ENCODE peak calls at places on chromosomes 1 and 21, in ten cellular contexts. R, W, O, U, L, E, C, N, P and J are unnamed samples.

GRCh38 chr1:95278173-95278988 is 44.4 kb downstream of the RWDD3 start:
- DNase-seq in W (no peak), N (no peak), L (no peak), R (no peak), U (no peak), E (no peak), P (no peak), O (no peak), C (no peak), J (no peak)

GRCh38 chr21:37072239-37072987 is 458 bp downstream of the PIGP start:
- DNase-seq in C (peak; percentile 86), N (peak; percentile 56), E (peak; percentile 79), P (peak; percentile 96), L (peak; percentile 93), U (no peak), O (peak; percentile 88), R (no peak), W (peak; percentile 50), J (peak; percentile 84)

GRCh38 chr1:12315126-12315525 is 85.3 kb downstream of the VPS13D start:
- DNase-seq in E (peak; percentile 68), P (no peak), R (no peak), C (no peak), O (no peak), N (no peak), U (no peak), L (no peak), W (no peak), J (no peak)

GRCh38 chr1:204256531-204256930 is 42.7 kb upstream of the GOLT1A start:
- DNase-seq in N (no peak), O (no peak), R (no peak), W (no peak), C (no peak), E (no peak), U (no peak), P (no peak), L (no peak), J (no peak)

GRCh38 chr1:9652379-9653194 is 1.1 kb downstream of the PIK3CD start:
- DNase-seq in U (no peak), E (peak; percentile 54), W (no peak), C (peak; percentile 68), P (no peak), N (peak; percentile 31), R (peak; percentile 18), O (no peak), L (no peak), J (no peak)

GRCh38 chr1:160733933-160734332 is 5.1 kb upstream of the SLAMF7 start:
- DNase-seq in L (no peak), E (no peak), U (no peak), W (no peak), P (no peak), C (no peak), R (no peak), O (no peak), N (no peak), J (no peak)

GRCh38 chr1:246567258-246568235 is 1.3 kb downstream of the CNST start:
- DNase-seq in W (no peak), E (peak; percentile 89), P (peak; percentile 10), L (peak; percentile 35), R (no peak), N (no peak), O (no peak), C (no peak), U (no peak), J (peak; percentile 54)

GRCh38 chr1:95126846-95127245 is 9.7 kb downstream of the TLCD4 start:
- DNase-seq in R (no peak), O (no peak), P (no peak), L (no peak), C (no peak), U (no peak), E (no peak), W (no peak), N (no peak), J (no peak)